ENCODE peak calls at places on chromosomes 7 and 10, in seven cellular contexts. D is AML-193, U is NCI-H524 treated with DMSO at 0.1 percent for 48 hours, H is BE2C, V is cardiac muscle cell, S is RWPE1, P is hypothalamus. A is an unnamed sample.

GRCh38 chr7:35339811-35340210 is 85.9 kb upstream of the TBX20 start:
- DNase-seq in D (no peak), U (no peak), H (no peak), V (no peak), S (no peak), P (no peak), A (no peak)

GRCh38 chr10:78972160-78972946 is 96.4 kb upstream of the ZMIZ1 start:
- DNase-seq in D (no peak), U (no peak), H (no peak), V (peak; percentile 12), S (no peak), P (peak; percentile 55), A (peak; percentile 85)

GRCh38 chr7:39184387-39184786 is 206.7 kb downstream of the POU6F2 start:
- DNase-seq in D (no peak), U (no peak), H (no peak), V (peak; percentile 25), S (no peak), P (no peak), A (no peak)

GRCh38 chr10:92567952-92568600 is 5.8 kb downstream of the IDE start:
- DNase-seq in D (peak; percentile 16), U (no peak), H (no peak), V (no peak), S (peak; percentile 71), P (no peak), A (no peak)

GRCh38 chr10:31599626-31600504 is 280.8 kb downstream of the ZEB1 start:
- DNase-seq in D (no peak), U (no peak), H (no peak), V (no peak), S (no peak), P (no peak), A (no peak)

GRCh38 chr7:103640031-103640779 is 194.2 kb upstream of the SLC26A5 start:
- DNase-seq in D (no peak), U (no peak), H (no peak), V (no peak), S (peak; percentile 47), P (no peak), A (no peak)

GRCh38 chr10:110502851-110503301 is 5.2 kb downstream of the DUSP5 start:
- DNase-seq in D (peak; percentile 91), U (no peak), H (no peak), V (no peak), S (no peak), P (no peak), A (peak; percentile 46)

GRCh38 chr7:158549834-158550700 is 37.6 kb downstream of the PTPRN2 start:
- DNase-seq in D (no peak), U (no peak), H (no peak), V (no peak), S (no peak), P (no peak), A (no peak)

GRCh38 chr7:138776156-138776833 is 21.5 kb upstream of the TMEM213 start:
- DNase-seq in D (no peak), U (no peak), H (no peak), V (no peak), S (no peak), P (no peak), A (no peak)